ENCODE peak calls at places on chromosomes 11 and 22, in six cellular contexts. T, V, A, S, X and Z are unnamed samples.

GRCh38 chr22:48713266-48714205 is 1114.1 kb downstream of the BRD1 start:
- DNase-seq in A (no peak), T (peak), V (no peak), S (no peak), X (peak), Z (no peak)

GRCh38 chr11:133827556-133827955 is 17.8 kb downstream of the SPATA19 start:
- DNase-seq in A (no peak), X (no peak), V (no peak), S (no peak), T (no peak), Z (no peak)

GRCh38 chr11:17767301-17767885 is 32.8 kb downstream of the KCNC1 start:
- DNase-seq in A (no peak), S (peak), T (no peak), V (no peak), X (peak), Z (no peak)

GRCh38 chr22:24772493-24773220 is 1.9 kb downstream of the PIWIL3 start:
- DNase-seq in T (peak), V (no peak), S (no peak), X (no peak), A (no peak), Z (peak)

GRCh38 chr11:76512851-76513653 is 68.2 kb downstream of the EMSY start:
- DNase-seq in S (peak), T (peak), X (no peak), V (no peak), A (no peak), Z (peak)

GRCh38 chr22:47191630-47192105 is 429.2 kb downstream of the TBC1D22A start:
- DNase-seq in S (no peak), V (no peak), X (no peak), A (no peak), T (no peak), Z (no peak)

GRCh38 chr11:78840190-78840589 is 265.5 kb upstream of the NARS2 start:
- DNase-seq in V (no peak), S (no peak), T (peak), A (no peak), X (no peak), Z (peak)

GRCh38 chr11:95231881-95232605 is 1.0 kb upstream of the SESN3 start:
- DNase-seq in S (peak), A (peak), V (peak), X (peak), T (peak), Z (peak)

GRCh38 chr11:13140028-13140870 is 131.1 kb downstream of the RASSF10 start:
- DNase-seq in T (peak), X (no peak), V (no peak), S (no peak), A (no peak), Z (peak)

GRCh38 chr11:47061429-47062178 is 115.1 kb downstream of the ARFGAP2 start:
- DNase-seq in V (no peak), S (no peak), A (no peak), T (no peak), X (no peak), Z (no peak)

GRCh38 chr11:119054418-119054817 is 2.6 kb downstream of the HYOU1 start:
- DNase-seq in X (peak), T (no peak), V (no peak), S (no peak), A (no peak), Z (no peak)

GRCh38 chr11:14310696-14311095 is 48.3 kb downstream of the RRAS2 start:
- DNase-seq in V (no peak), T (no peak), X (no peak), S (no peak), A (no peak), Z (no peak)

GRCh38 chr11:58530236-58530635 is 22.3 kb upstream of the OR5B21 start:
- DNase-seq in V (peak), A (no peak), X (no peak), S (no peak), T (no peak), Z (no peak)

GRCh38 chr22:36783743-36784142 is 7.8 kb upstream of the IFT27 start:
- DNase-seq in A (no peak), V (no peak), T (no peak), X (no peak), S (no peak), Z (no peak)

GRCh38 chr22:20437253-20438065 is at the start of gene SCARF2:
- DNase-seq in A (peak), T (peak), X (peak), S (no peak), V (no peak), Z (peak)

GRCh38 chr22:19238900-19239299 is 52.6 kb downstream of the CLTCL1 start:
- DNase-seq in A (no peak), S (no peak), V (no peak), X (no peak), T (peak), Z (no peak)

GRCh38 chr11:43920598-43921419 is 21.6 kb upstream of the C11orf96 start:
- DNase-seq in X (no peak), V (no peak), S (no peak), T (peak), A (peak), Z (peak)

GRCh38 chr11:31449040-31449439 is 60.4 kb downstream of the IMMP1L start:
- DNase-seq in A (no peak), X (no peak), S (no peak), V (no peak), T (no peak), Z (no peak)

GRCh38 chr22:47397673-47398072 is 635.2 kb downstream of the TBC1D22A start:
- DNase-seq in S (no peak), T (no peak), A (no peak), X (peak), V (no peak), Z (no peak)

GRCh38 chr11:58578136-58578634 is 678 bp upstream of the ZFP91 start:
- DNase-seq in V (peak), X (peak), A (peak), T (peak), S (peak), Z (peak)

GRCh38 chr22:30210235-30210831 is 36.2 kb downstream of the LIF start:
- DNase-seq in S (no peak), X (peak), V (no peak), T (peak), A (no peak), Z (no peak)

GRCh38 chr22:36442506-36443197 is 38.8 kb downstream of the TXN2 start:
- DNase-seq in A (no peak), X (no peak), S (no peak), T (no peak), V (no peak), Z (no peak)

GRCh38 chr11:70397336-70397982 is 870 bp upstream of the CTTN start:
- DNase-seq in A (no peak), S (no peak), X (no peak), T (peak), V (no peak), Z (peak)

GRCh38 chr11:74870485-74870884 is 78.4 kb downstream of the XRRA1 start:
- DNase-seq in T (peak), A (no peak), X (no peak), S (peak), V (no peak), Z (no peak)

GRCh38 chr11:17277024-17277584 is 565 bp downstream of the NUCB2 start:
- DNase-seq in S (peak), A (no peak), T (peak), X (no peak), V (no peak), Z (no peak)

GRCh38 chr11:114399903-114400221 is 449 bp downstream of the C11orf71 start:
- DNase-seq in V (peak), X (no peak), S (peak), A (no peak), T (no peak), Z (peak)

GRCh38 chr11:45662665-45663485 is 2.5 kb downstream of the CHST1 start:
- DNase-seq in X (peak), A (peak), S (no peak), V (no peak), T (peak), Z (no peak)

GRCh38 chr11:111457731-111458368 is 54.3 kb downstream of the BTG4 start:
- DNase-seq in V (no peak), T (no peak), S (no peak), X (no peak), A (no peak), Z (no peak)

GRCh38 chr11:28417601-28418323 is 309.6 kb downstream of the METTL15 start:
- DNase-seq in X (no peak), A (no peak), S (no peak), V (no peak), T (no peak), Z (no peak)

GRCh38 chr11:129280027-129280811 is 88.1 kb upstream of the ARHGAP32 start:
- DNase-seq in A (no peak), T (peak), S (no peak), X (no peak), V (no peak), Z (peak)

GRCh38 chr11:129657866-129658557 is 157.6 kb upstream of the TMEM45B start:
- DNase-seq in S (no peak), A (no peak), V (no peak), T (no peak), X (no peak), Z (peak)

GRCh38 chr11:63609536-63609935 is 4.7 kb downstream of the PLAAT3 start:
- DNase-seq in X (no peak), S (no peak), A (no peak), T (no peak), V (no peak), Z (no peak)

GRCh38 chr11:30016588-30017363 is at the start of gene KCNA4:
- DNase-seq in A (no peak), V (no peak), X (no peak), S (no peak), T (peak), Z (peak)

GRCh38 chr11:102843474-102843873 is at the start of gene MMP3:
- DNase-seq in T (peak), S (no peak), X (no peak), V (no peak), A (no peak), Z (no peak)

GRCh38 chr11:86205415-86206268 is 38.9 kb upstream of the EED start:
- DNase-seq in V (no peak), T (no peak), X (no peak), A (no peak), S (peak), Z (no peak)

GRCh38 chr22:39251762-39252460 is 7.1 kb upstream of the PDGFB start:
- DNase-seq in T (peak), V (no peak), A (no peak), S (no peak), X (no peak), Z (no peak)

GRCh38 chr11:34281256-34281655 is 76.6 kb downstream of the ABTB2 start:
- DNase-seq in A (no peak), X (no peak), V (no peak), T (no peak), S (no peak), Z (no peak)

GRCh38 chr11:8082391-8083087 is 1.5 kb downstream of the TUB start:
- DNase-seq in S (no peak), V (no peak), X (peak), T (no peak), A (no peak), Z (no peak)
- H3K4me3 ChIP-seq in S (no peak), V (no peak), X (no peak), T (no peak), A (no peak), Z (no peak)

DNA sequence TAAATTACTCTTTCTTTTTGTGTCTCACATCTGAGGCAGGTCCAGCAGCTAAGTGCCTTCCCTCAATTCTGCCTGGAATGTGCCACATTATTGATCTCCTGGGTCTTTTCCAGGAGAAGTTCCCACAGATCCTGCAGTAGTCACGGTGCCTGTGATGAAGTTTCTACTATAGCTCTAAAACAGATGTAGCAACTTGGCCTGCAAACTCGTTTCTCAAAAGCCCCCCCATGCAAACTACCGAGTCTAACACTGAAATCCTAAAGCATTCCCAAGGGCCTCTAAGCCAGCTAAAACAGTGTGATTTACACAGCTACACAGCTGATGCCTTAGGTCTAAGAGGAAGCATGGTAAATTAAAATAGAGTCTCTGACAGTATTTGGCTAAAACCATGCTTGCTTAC is 54.3 kb downstream of the DDI1 start:
- DNase-seq in X (no peak), S (no peak), T (peak), V (no peak), A (no peak), Z (no peak)
- H3K27ac ChIP-seq in X (no peak), S (no peak), T (no peak), V (no peak), A (no peak), Z (peak)

GRCh38 chr22:21632931-21633330 is 371 bp downstream of the CCDC116 start:
- DNase-seq in A (no peak), S (no peak), V (no peak), X (no peak), T (no peak), Z (no peak)

GRCh38 chr22:21633481-21633880 is 921 bp downstream of the CCDC116 start:
- DNase-seq in A (no peak), S (no peak), T (no peak), V (no peak), X (no peak), Z (no peak)

GRCh38 chr22:21634081-21634480 is 1.5 kb downstream of the CCDC116 start:
- DNase-seq in S (no peak), A (no peak), X (no peak), T (no peak), V (no peak), Z (no peak)

GRCh38 chr22:21631025-21631424 is 1.2 kb upstream of the YDJC start:
- DNase-seq in A (no peak), T (no peak), X (no peak), S (no peak), V (no peak), Z (no peak)

GRCh38 chr22:21632237-21632895 is at the start of gene CCDC116:
- DNase-seq in V (peak), A (no peak), S (peak), X (peak), T (no peak), Z (no peak)
- H3K4me3 ChIP-seq in V (no peak), A (no peak), S (peak), X (no peak), T (no peak), Z (no peak)

GRCh38 chr11:10236850-10237249 is 57.2 kb downstream of the SBF2 start:
- DNase-seq in X (no peak), A (no peak), S (no peak), T (no peak), V (no peak), Z (no peak)

GRCh38 chr11:10233581-10233980 is 60.4 kb downstream of the SBF2 start:
- DNase-seq in T (peak), V (no peak), X (no peak), S (no peak), A (no peak), Z (peak)
- H3K27ac ChIP-seq in T (peak), V (no peak), X (no peak), S (no peak), A (no peak), Z (no peak)